ENCODE peak calls at places on chromosomes 4 and X, in six cellular contexts. One of them, this sample, is unnamed.

GRCh38 chr4:119212251-119212963 is at the start of gene USP53:
- DNase-seq in effector memory CD8-positive, alpha-beta T cell: peak
- DNase-seq in right cardiac atrium: peak
- DNase-seq in M059J: peak
- DNase-seq in astrocyte: peak
- DNase-seq in GM13977: peak
- DNase-seq in this sample: peak

GRCh38 chr4:21507439-21507838 is 441.1 kb downstream of the KCNIP4 start:
- DNase-seq in effector memory CD8-positive, alpha-beta T cell: no peak
- DNase-seq in right cardiac atrium: no peak
- DNase-seq in M059J: peak
- DNase-seq in astrocyte: no peak
- DNase-seq in GM13977: no peak
- DNase-seq in this sample: no peak

GRCh38 chrX:103688949-103689348 is 2.5 kb upstream of the MORF4L2 start:
- DNase-seq in effector memory CD8-positive, alpha-beta T cell: no peak
- DNase-seq in right cardiac atrium: no peak
- DNase-seq in M059J: peak
- DNase-seq in astrocyte: peak
- DNase-seq in GM13977: peak
- DNase-seq in this sample: no peak

GRCh38 chr4:6110681-6111353 is 89.5 kb downstream of the JAKMIP1 start:
- DNase-seq in effector memory CD8-positive, alpha-beta T cell: no peak
- DNase-seq in right cardiac atrium: no peak
- DNase-seq in M059J: no peak
- DNase-seq in astrocyte: no peak
- DNase-seq in GM13977: no peak
- DNase-seq in this sample: no peak

GRCh38 chr4:2843909-2844584 is 403 bp downstream of the ADD1 start:
- DNase-seq in effector memory CD8-positive, alpha-beta T cell: no peak
- DNase-seq in right cardiac atrium: peak
- DNase-seq in M059J: peak
- DNase-seq in astrocyte: no peak
- DNase-seq in GM13977: peak
- DNase-seq in this sample: no peak

GRCh38 chr4:26201119-26201518 is 119.7 kb upstream of the RBPJ start:
- DNase-seq in effector memory CD8-positive, alpha-beta T cell: no peak
- DNase-seq in right cardiac atrium: no peak
- DNase-seq in M059J: peak
- DNase-seq in astrocyte: no peak
- DNase-seq in GM13977: no peak
- DNase-seq in this sample: no peak

GRCh38 chr4:2072971-2073807 is 14.1 kb downstream of the NAT8L start:
- DNase-seq in effector memory CD8-positive, alpha-beta T cell: no peak
- DNase-seq in right cardiac atrium: no peak
- DNase-seq in M059J: no peak
- DNase-seq in astrocyte: no peak
- DNase-seq in GM13977: peak
- DNase-seq in this sample: no peak

GRCh38 chr4:35315419-35315818 is 928.9 kb downstream of the ARAP2 start:
- DNase-seq in effector memory CD8-positive, alpha-beta T cell: no peak
- DNase-seq in right cardiac atrium: no peak
- DNase-seq in M059J: no peak
- DNase-seq in astrocyte: no peak
- DNase-seq in GM13977: no peak
- DNase-seq in this sample: no peak

This sample was measured in 8988T.